ENCODE peak calls at places on chromosome 22, in nine cellular contexts. H is activated naive CD8-positive, alpha-beta T cell treated with anti-CD3 and anti-CD28 coated beads for 36 hours; C is occipital lobe; M is adrenal gland; Y is activated CD4-positive, alpha-beta T cell treated with anti-CD3 and anti-CD28 coated beads, Interleukin-2, amount 50 U/mL, for 24 hours; E is NCI-H2081; G is GM20000; Z is T follicular helper cell; S is GM04504. A is an unnamed sample.

GRCh38 chr22:31160328-31160978 is 471 bp downstream of the RNF185 start:
- DNase-seq in H (no peak), C (no peak), M (peak; percentile 44), Y (no peak), E (no peak), G (no peak), Z (peak; percentile 3), S (no peak), A (peak; percentile 14)

GRCh38 chr22:39317084-39317755 is 2.2 kb downstream of the RPL3 start:
- DNase-seq in H (peak; percentile 28), C (no peak), M (no peak), Y (no peak), E (peak; percentile 9), G (no peak), Z (no peak), S (no peak), A (peak; percentile 60)

GRCh38 chr22:19456541-19456940 is 9.0 kb upstream of the C22orf39 start:
- DNase-seq in H (no peak), C (no peak), M (no peak), Y (no peak), E (no peak), G (no peak), Z (no peak), S (no peak), A (no peak)

GRCh38 chr22:49786976-49787843 is 40.5 kb downstream of the BRD1 start:
- DNase-seq in H (no peak), C (no peak), M (no peak), Y (no peak), E (no peak), G (no peak), Z (no peak), S (no peak), A (no peak)

GRCh38 chr22:44623771-44624510 is 78.1 kb upstream of the PRR5 start:
- DNase-seq in H (peak; percentile 37), C (no peak), M (no peak), Y (no peak), E (peak; percentile 7), G (no peak), Z (no peak), S (no peak), A (peak; percentile 29)

GRCh38 chr22:44582016-44582415 is 84.0 kb upstream of the RTL6 start:
- DNase-seq in H (no peak), C (no peak), M (no peak), Y (no peak), E (no peak), G (no peak), Z (no peak), S (no peak), A (no peak)

GRCh38 chr22:21982338-21982965 is at the start of gene TOP3B:
- DNase-seq in H (peak; percentile 85), C (peak; percentile 87), M (peak; percentile 79), Y (peak; percentile 82), E (peak; percentile 83), G (peak; percentile 86), Z (peak; percentile 69), S (peak; percentile 46), A (peak; percentile 82)

GRCh38 chr22:17085277-17086091 is 684 bp downstream of the IL17RA start:
- DNase-seq in H (peak; percentile 31), C (no peak), M (peak; percentile 46), Y (no peak), E (no peak), G (peak; percentile 51), Z (no peak), S (no peak), A (peak; percentile 15)

GRCh38 chr22:27752771-27753170 is 48.8 kb downstream of the MN1 start:
- DNase-seq in H (no peak), C (no peak), M (no peak), Y (no peak), E (no peak), G (no peak), Z (no peak), S (peak; percentile 35), A (no peak)

A was measured in kidney tubule cell.